ENCODE peak calls at places on chromosomes 12 and 14, in ten cellular contexts. W is heart right ventricle, D is testis, X is H9, J is tibial artery, P is SK-N-SH, G is stomach, F is right cardiac atrium, R is PC-3, N is GM23248. V is an unnamed sample.

GRCh38 chr12:96850676-96851075 is 56.4 kb upstream of the NEDD1 start:
- DNase-seq in X (no peak), F (no peak), R (no peak), D (no peak), N (no peak), J (no peak), P (no peak), W (no peak), G (no peak), V (no peak)

GRCh38 chr12:70110085-70110484 is 133.1 kb upstream of the CNOT2 start:
- DNase-seq in D (no peak), J (no peak), G (no peak), X (no peak), N (no peak), F (no peak), W (no peak), P (no peak), R (no peak), V (no peak)

GRCh38 chr12:57864382-57864781 is 17.9 kb upstream of the CTDSP2 start:
- DNase-seq in R (no peak), N (peak; percentile 80), W (no peak), F (peak; percentile 29), X (peak; percentile 72), J (no peak), D (no peak), P (peak; percentile 69), G (no peak), V (no peak)

GRCh38 chr12:7907009-7907408 is 29.0 kb downstream of the SLC2A3 start:
- DNase-seq in F (no peak), D (peak; percentile 22), R (peak; percentile 64), X (peak; percentile 80), P (peak; percentile 28), N (peak; percentile 52), W (no peak), G (peak; percentile 39), J (no peak), V (peak; percentile 41)

GRCh38 chr12:84950971-84951546 is 38.5 kb upstream of the SLC6A15 start:
- DNase-seq in P (no peak), R (no peak), D (no peak), N (no peak), F (no peak), X (no peak), G (no peak), W (no peak), J (no peak), V (no peak)

GRCh38 chr12:96249196-96250118 is 55.3 kb downstream of the ELK3 start:
- DNase-seq in J (no peak), F (peak; percentile 74), G (no peak), X (no peak), W (peak; percentile 69), R (no peak), D (no peak), N (peak; percentile 53), P (peak; percentile 35), V (peak; percentile 77)

GRCh38 chr14:93122820-93123219 is 7.1 kb upstream of the ITPK1 start:
- DNase-seq in F (no peak), G (no peak), P (no peak), R (no peak), N (no peak), W (no peak), D (no peak), J (no peak), X (no peak), V (no peak)

GRCh38 chr14:100680439-100681051 is 46.1 kb upstream of the DLK1 start:
- DNase-seq in D (peak; percentile 44), N (no peak), G (no peak), F (no peak), X (no peak), W (peak; percentile 30), J (no peak), R (no peak), P (no peak), V (peak; percentile 33)

GRCh38 chr12:131196220-131196619 is 242.5 kb downstream of the ADGRD1 start:
- DNase-seq in D (no peak), R (no peak), G (no peak), W (no peak), J (no peak), P (no peak), F (no peak), X (peak; percentile 23), N (no peak), V (no peak)

DNA sequence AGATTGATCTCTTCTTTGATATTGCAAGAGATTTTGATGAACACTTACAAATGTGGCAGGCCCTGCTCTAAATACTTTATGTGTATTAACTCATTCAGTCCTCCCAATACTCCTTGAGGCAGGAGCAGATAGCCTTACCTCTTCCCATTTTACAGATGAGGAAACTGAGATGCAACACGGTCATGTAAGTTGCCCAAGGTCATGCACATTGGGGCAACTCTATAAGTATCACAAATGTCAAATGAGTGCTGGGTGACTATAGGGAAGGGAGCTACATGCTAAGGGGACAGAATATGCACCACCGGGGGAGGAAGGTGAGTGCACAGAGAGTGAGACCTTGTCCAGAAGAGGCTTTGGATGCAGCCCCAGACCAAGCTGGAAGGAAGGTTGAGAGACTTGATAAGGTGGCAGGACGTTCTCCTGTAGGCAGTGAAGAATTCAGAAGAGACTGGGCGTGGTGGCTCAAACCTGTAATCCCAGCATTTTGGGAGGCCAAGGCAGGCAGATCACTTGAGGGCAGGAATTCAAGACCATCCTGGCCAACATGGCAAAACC is 132.3 kb upstream of the PWP1 start:
- DNase-seq in W (no peak), N (no peak), F (no peak), G (no peak), J (no peak), D (no peak), P (no peak), R (no peak), X (no peak), V (no peak)
- H3K27ac ChIP-seq in W (no peak overlapping the region), N (no peak overlapping the region), F (no peak overlapping the region), G (no peak overlapping the region), J (no peak overlapping the region), D (no peak overlapping the region), P (no peak overlapping the region), R (no peak overlapping the region), X (no peak overlapping the region), V (no peak overlapping the region)

DNA sequence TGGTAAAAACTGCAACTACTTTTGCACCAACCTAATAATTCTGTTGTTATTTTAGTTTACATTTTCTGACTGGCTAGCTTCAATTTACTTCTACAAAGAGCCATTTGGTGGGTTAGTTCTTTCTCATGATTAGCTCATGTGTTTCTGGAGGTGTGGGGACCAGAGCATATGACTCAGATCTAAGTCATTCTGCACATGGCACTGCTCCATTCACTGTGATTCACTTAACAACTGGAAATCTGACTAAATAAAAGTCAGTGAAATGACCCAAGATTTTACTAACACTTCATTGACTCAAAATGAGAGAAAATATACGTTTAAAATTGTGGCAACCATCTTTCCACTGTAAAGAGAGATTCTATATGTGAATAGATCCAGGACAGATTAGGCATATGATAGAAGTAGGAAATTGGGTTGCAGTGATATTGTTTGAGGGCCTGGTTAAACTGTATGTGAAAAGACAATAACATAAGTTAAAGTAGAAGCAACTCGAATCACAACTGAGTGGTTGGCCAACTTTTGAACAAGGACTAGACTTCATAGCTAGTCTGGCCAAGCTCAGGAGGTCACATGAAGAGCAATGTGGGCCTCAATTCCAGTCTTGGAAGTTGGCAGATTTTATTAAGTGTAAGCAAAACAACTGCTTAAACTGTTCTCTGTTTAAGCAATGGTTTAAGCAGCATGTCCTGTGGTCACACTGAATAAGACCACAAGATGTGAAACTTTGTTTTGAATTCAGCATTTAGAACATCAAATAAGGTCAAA is 100.2 kb downstream of the TMTC3 start:
- DNase-seq in N (peak; percentile 96), G (no peak), R (peak; percentile 98), X (no peak), J (no peak), P (no peak), D (no peak), F (peak; percentile 23), W (no peak), V (peak; percentile 93)
- H3K27ac ChIP-seq in N (peak overlapping the region; percentile 95), G (no peak overlapping the region), R (peak overlapping the region; percentile 78), X (no peak overlapping the region), J (peak overlapping the region; percentile 31), P (peak overlapping the region; percentile 95), D (no peak overlapping the region), F (no peak overlapping the region), W (no peak overlapping the region), V (no peak overlapping the region)

DNA sequence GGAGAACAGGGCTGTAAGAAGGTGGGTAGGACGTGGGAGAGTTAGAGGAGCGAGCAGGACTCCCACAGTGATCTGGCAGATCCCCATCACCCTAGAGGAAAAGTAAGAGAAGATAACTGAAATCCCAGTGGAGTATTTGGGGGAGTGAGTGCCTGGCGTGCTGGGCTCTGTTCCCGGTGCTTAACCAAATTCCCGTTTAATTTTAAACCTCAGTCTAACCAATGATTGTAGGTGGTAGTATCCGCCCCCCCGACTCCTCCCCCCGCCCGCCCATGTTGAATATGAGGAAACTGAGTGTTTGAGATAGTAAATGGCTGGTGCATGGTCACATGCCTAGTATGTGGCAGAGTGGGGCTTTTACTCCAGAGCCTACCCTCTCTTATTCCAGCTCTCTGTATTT is 1.2 kb downstream of the TARBP2 start:
- DNase-seq in G (no peak), P (no peak), R (no peak), F (no peak), N (no peak), X (no peak), D (peak; percentile 46), J (peak; percentile 85), W (no peak), V (no peak)
- H3K27ac ChIP-seq in G (peak overlapping the region; percentile 96), P (peak overlapping the region; percentile 94), R (no peak overlapping the region), F (peak overlapping the region; percentile 96), N (peak overlapping the region; percentile 99), X (no peak overlapping the region), D (peak overlapping the region; percentile 98), J (peak overlapping the region; percentile 98), W (peak overlapping the region; percentile 96), V (peak overlapping the region; percentile 97)

GRCh38 chr14:96418075-96418474 is 26.1 kb downstream of the AK7 start:
- DNase-seq in N (no peak), P (no peak), W (no peak), F (no peak), G (no peak), R (no peak), X (no peak), D (no peak), J (no peak), V (no peak)

GRCh38 chr14:96423446-96424103 is 31.6 kb downstream of the AK7 start:
- DNase-seq in J (no peak), R (no peak), W (no peak), P (no peak), X (no peak), D (no peak), N (no peak), F (no peak), G (no peak), V (no peak)

GRCh38 chr14:96421236-96421635 is 29.3 kb downstream of the AK7 start:
- DNase-seq in N (no peak), R (no peak), J (no peak), W (no peak), D (no peak), F (no peak), X (no peak), G (no peak), P (no peak), V (no peak)

GRCh38 chr14:96424104-96424989 is 32.4 kb downstream of the AK7 start:
- DNase-seq in F (peak; percentile 20), P (peak; percentile 77), W (peak; percentile 31), D (peak; percentile 21), J (no peak), N (peak; percentile 82), R (peak; percentile 89), X (no peak), G (peak; percentile 38), V (peak; percentile 84)

DNA sequence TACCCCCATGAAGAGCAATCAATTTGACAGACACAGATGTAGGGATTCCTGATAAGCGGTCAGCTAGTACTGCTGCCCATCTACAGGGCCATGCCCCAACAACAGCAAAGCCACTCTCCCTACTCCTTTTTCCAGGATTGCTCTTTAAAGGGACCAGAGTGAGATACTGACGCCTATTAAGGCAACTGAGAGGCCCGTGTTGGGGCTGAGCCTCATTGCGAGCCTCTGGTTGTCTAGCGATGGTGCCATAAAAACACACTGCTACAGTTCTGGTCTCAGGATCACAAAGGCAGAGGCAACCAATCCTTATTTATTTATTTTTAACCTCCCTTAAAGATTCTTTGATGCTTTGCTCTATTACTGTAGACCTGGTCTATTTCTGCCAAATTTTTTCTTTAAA is 31.1 kb downstream of the AK7 start:
- DNase-seq in G (no peak), D (no peak), R (no peak), P (no peak), F (no peak), W (no peak), N (no peak), X (no peak), J (no peak), V (no peak)
- H3K27ac ChIP-seq in G (no peak overlapping the region), D (no peak overlapping the region), R (no peak overlapping the region), P (no peak overlapping the region), F (peak overlapping the region; percentile 62), W (no peak overlapping the region), N (no peak overlapping the region), X (no peak overlapping the region), J (no peak overlapping the region), V (peak overlapping the region; percentile 54)

V was measured in cardiac muscle cell.